ENCODE peak calls at places on chromosomes 3 and 15, in five cellular contexts. One of them, this sample, is unnamed.

GRCh38 chr15:65326109-65326508 is 21.6 kb downstream of the RNU5B-1 start:
- DNase-seq in brain microvascular endothelial cell: no peak
- DNase-seq in substantia nigra: peak
- DNase-seq in A673: no peak
- DNase-seq in iPS DF 6.9: no peak
- DNase-seq in this sample: no peak

GRCh38 chr3:14425574-14426304 is 23.3 kb downstream of the SLC6A6 start:
- DNase-seq in brain microvascular endothelial cell: no peak
- DNase-seq in substantia nigra: no peak
- DNase-seq in A673: no peak
- DNase-seq in iPS DF 6.9: no peak
- DNase-seq in this sample: no peak

GRCh38 chr15:26391556-26392229 is 381.2 kb downstream of the GABRB3 start:
- DNase-seq in brain microvascular endothelial cell: no peak
- DNase-seq in substantia nigra: no peak
- DNase-seq in A673: no peak
- DNase-seq in iPS DF 6.9: no peak
- DNase-seq in this sample: no peak

GRCh38 chr3:51948016-51948580 is 5.9 kb downstream of the PARP3 start:
- DNase-seq in brain microvascular endothelial cell: no peak
- DNase-seq in substantia nigra: no peak
- DNase-seq in A673: no peak
- DNase-seq in iPS DF 6.9: no peak
- DNase-seq in this sample: no peak

GRCh38 chr15:39936681-39937080 is 2.8 kb downstream of the EIF2AK4 start:
- DNase-seq in brain microvascular endothelial cell: no peak
- DNase-seq in substantia nigra: no peak
- DNase-seq in A673: no peak
- DNase-seq in iPS DF 6.9: no peak
- DNase-seq in this sample: no peak

GRCh38 chr3:102237838-102238237 is 197.0 kb upstream of the ZPLD1 start:
- DNase-seq in brain microvascular endothelial cell: no peak
- DNase-seq in substantia nigra: no peak
- DNase-seq in A673: no peak
- DNase-seq in iPS DF 6.9: no peak
- DNase-seq in this sample: no peak

GRCh38 chr3:156492801-156493261 is 62.1 kb downstream of the SSR3 start:
- DNase-seq in brain microvascular endothelial cell: no peak
- DNase-seq in substantia nigra: no peak
- DNase-seq in A673: peak
- DNase-seq in iPS DF 6.9: no peak
- DNase-seq in this sample: no peak

GRCh38 chr15:73744293-73744692 is 8.9 kb downstream of the INSYN1 start:
- DNase-seq in brain microvascular endothelial cell: no peak
- DNase-seq in substantia nigra: no peak
- DNase-seq in A673: no peak
- DNase-seq in iPS DF 6.9: no peak
- DNase-seq in this sample: no peak

GRCh38 chr3:74614133-74614967 is at the start of gene CNTN3:
- DNase-seq in brain microvascular endothelial cell: no peak
- DNase-seq in substantia nigra: no peak
- DNase-seq in A673: peak
- DNase-seq in iPS DF 6.9: peak
- DNase-seq in this sample: no peak

GRCh38 chr3:59185586-59186381 is 136.0 kb upstream of the CFAP20DC start:
- DNase-seq in brain microvascular endothelial cell: peak
- DNase-seq in substantia nigra: no peak
- DNase-seq in A673: no peak
- DNase-seq in iPS DF 6.9: no peak
- DNase-seq in this sample: no peak

GRCh38 chr15:59369597-59369996 is 3.1 kb downstream of the MYO1E start:
- DNase-seq in brain microvascular endothelial cell: no peak
- DNase-seq in substantia nigra: no peak
- DNase-seq in A673: no peak
- DNase-seq in iPS DF 6.9: no peak
- DNase-seq in this sample: no peak

GRCh38 chr15:67803299-67803698 is 22.0 kb upstream of the SKOR1 start:
- DNase-seq in brain microvascular endothelial cell: no peak
- DNase-seq in substantia nigra: no peak
- DNase-seq in A673: no peak
- DNase-seq in iPS DF 6.9: no peak
- DNase-seq in this sample: no peak

GRCh38 chr3:40523781-40524180 is 979 bp upstream of the ZNF621 start:
- DNase-seq in brain microvascular endothelial cell: no peak
- DNase-seq in substantia nigra: no peak
- DNase-seq in A673: no peak
- DNase-seq in iPS DF 6.9: no peak
- DNase-seq in this sample: no peak

DNA sequence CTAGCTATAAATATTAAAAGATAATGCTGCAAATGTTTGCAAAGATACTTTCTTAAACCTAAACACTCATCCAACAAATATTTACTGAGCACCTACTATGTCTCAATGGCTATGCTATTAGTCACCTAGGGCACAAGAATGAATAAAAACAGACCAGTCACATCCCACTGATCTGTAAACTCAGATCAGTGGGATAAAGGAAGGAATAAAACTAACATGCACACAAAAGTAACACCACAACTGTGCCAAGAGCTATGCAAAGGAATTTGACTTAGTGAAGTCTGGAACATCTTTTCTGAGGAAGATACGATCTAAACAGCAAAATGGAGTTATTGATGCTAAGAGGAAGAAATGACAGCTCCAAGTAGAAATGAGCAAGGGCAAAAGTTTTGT is 56.6 kb downstream of the CBLB start:
- DNase-seq in brain microvascular endothelial cell: no peak
- DNase-seq in substantia nigra: no peak
- DNase-seq in A673: no peak
- DNase-seq in iPS DF 6.9: no peak
- DNase-seq in this sample: no peak
- H3K27ac ChIP-seq in brain microvascular endothelial cell: peak
- H3K27ac ChIP-seq in substantia nigra: no peak
- H3K27ac ChIP-seq in A673: no peak
- H3K27ac ChIP-seq in iPS DF 6.9: no peak
- H3K27ac ChIP-seq in this sample: no peak

GRCh38 chr3:64234571-64234970 is 9.3 kb upstream of the PRICKLE2 start:
- DNase-seq in brain microvascular endothelial cell: no peak
- DNase-seq in substantia nigra: no peak
- DNase-seq in A673: no peak
- DNase-seq in iPS DF 6.9: no peak
- DNase-seq in this sample: no peak

GRCh38 chr3:64232821-64233220 is 7.6 kb upstream of the PRICKLE2 start:
- DNase-seq in brain microvascular endothelial cell: no peak
- DNase-seq in substantia nigra: no peak
- DNase-seq in A673: no peak
- DNase-seq in iPS DF 6.9: no peak
- DNase-seq in this sample: no peak

GRCh38 chr3:64237083-64237482 is 11.8 kb upstream of the PRICKLE2 start:
- DNase-seq in brain microvascular endothelial cell: no peak
- DNase-seq in substantia nigra: no peak
- DNase-seq in A673: no peak
- DNase-seq in iPS DF 6.9: no peak
- DNase-seq in this sample: no peak

GRCh38 chr3:64238971-64239667 is 13.9 kb upstream of the PRICKLE2 start:
- DNase-seq in brain microvascular endothelial cell: peak
- DNase-seq in substantia nigra: no peak
- DNase-seq in A673: peak
- DNase-seq in iPS DF 6.9: no peak
- DNase-seq in this sample: no peak

GRCh38 chr3:64235605-64236004 is 10.3 kb upstream of the PRICKLE2 start:
- DNase-seq in brain microvascular endothelial cell: no peak
- DNase-seq in substantia nigra: no peak
- DNase-seq in A673: no peak
- DNase-seq in iPS DF 6.9: no peak
- DNase-seq in this sample: no peak
- H3K27ac ChIP-seq in brain microvascular endothelial cell: no peak
- H3K27ac ChIP-seq in substantia nigra: no peak
- H3K27ac ChIP-seq in A673: no peak
- H3K27ac ChIP-seq in iPS DF 6.9: no peak
- H3K27ac ChIP-seq in this sample: no peak

DNA sequence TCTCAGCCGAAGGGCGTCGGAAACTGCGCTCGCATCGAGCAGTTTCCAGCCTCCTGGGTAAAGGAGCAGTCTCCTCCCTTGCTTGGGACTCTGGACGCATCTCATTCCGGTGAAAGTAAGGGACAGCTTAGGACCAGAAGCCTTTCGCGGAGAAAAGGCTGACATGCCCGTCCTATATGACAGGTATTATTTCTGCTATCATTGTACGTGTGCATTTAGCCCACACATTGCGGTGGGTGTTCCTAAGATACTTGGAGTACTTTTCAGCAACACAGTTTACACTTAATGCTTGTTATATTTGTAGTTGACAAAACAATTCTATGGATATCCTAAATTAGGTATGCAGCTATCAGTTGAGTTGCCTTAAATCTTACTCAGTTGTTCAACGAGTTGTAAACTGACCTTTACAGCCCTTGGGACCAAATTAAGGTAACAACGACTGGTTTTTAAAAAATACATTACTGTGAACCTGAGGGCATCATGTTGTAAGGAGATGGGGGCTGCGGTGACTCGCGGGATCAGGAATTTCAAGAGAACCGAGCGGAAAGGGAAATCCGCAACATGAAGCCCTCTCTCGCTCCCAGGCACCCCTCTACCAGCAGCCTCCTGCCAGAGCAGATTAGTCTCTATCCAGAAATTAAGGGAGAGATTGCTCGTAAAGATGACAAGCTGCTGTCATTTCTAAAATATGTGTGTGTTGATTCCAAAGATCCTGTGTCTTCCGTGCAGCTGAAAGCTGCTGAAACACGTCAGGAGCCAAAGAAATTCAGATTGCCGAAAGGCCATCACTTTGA is 632 bp upstream of the COPS2 start:
- DNase-seq in brain microvascular endothelial cell: peak
- DNase-seq in substantia nigra: no peak
- DNase-seq in A673: no peak
- DNase-seq in iPS DF 6.9: no peak
- DNase-seq in this sample: no peak
- H3K27ac ChIP-seq in brain microvascular endothelial cell: peak
- H3K27ac ChIP-seq in substantia nigra: peak
- H3K27ac ChIP-seq in A673: peak
- H3K27ac ChIP-seq in iPS DF 6.9: no peak
- H3K27ac ChIP-seq in this sample: no peak

GRCh38 chr3:183807329-183807728 is 18.0 kb downstream of the MAP6D1 start:
- DNase-seq in brain microvascular endothelial cell: no peak
- DNase-seq in substantia nigra: no peak
- DNase-seq in A673: no peak
- DNase-seq in iPS DF 6.9: no peak
- DNase-seq in this sample: no peak
- H3K27ac ChIP-seq in brain microvascular endothelial cell: no peak
- H3K27ac ChIP-seq in substantia nigra: peak
- H3K27ac ChIP-seq in A673: no peak
- H3K27ac ChIP-seq in iPS DF 6.9: no peak
- H3K27ac ChIP-seq in this sample: no peak

DNA sequence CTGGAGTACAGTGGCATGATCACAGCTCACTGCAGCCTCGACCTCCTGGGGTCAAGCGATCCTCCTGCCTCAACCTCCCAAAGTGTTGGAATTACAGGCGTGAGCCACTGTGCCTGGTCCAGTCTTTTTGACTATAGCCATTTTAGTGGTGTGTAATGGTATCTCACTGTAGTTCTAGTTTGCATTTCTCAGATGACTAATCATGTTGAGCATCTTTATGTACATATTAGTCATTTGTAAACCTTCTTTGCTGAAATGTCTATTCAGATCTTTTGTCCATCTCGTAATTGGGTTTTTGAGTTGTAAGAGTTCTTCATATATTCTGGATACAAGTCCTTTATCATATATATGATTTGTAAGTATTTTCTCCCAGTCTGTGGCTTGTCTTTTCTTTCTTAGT is 16.3 kb downstream of the PCCB start:
- DNase-seq in brain microvascular endothelial cell: no peak
- DNase-seq in substantia nigra: no peak
- DNase-seq in A673: no peak
- DNase-seq in iPS DF 6.9: no peak
- DNase-seq in this sample: no peak
- H3K27ac ChIP-seq in brain microvascular endothelial cell: no peak
- H3K27ac ChIP-seq in substantia nigra: no peak
- H3K27ac ChIP-seq in A673: no peak
- H3K27ac ChIP-seq in iPS DF 6.9: no peak
- H3K27ac ChIP-seq in this sample: no peak

DNA sequence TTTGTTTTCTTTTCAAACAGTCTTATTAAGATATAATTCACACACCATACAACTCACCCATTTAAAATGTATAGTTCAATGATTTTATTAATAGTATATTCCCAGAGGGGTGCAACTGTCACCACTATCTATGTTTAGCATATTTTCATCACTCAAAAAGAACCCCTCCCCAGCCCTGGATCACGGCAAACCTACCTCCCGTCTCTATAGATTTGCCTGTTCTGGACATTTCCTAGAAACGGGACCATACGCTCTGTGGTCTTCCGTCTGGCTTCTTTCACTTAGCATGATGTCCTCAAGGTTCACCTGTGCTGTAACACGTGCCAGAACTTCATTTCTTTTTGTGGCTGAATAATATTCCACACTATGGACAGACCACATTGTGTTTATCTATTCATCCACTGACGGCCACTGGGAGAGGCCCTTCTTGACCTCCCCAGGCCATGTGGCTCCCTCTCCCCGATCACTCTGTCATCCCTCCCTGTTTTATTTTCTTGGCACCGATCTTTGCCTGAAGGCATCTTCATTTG is 56.4 kb downstream of the IQSEC1 start:
- DNase-seq in brain microvascular endothelial cell: no peak
- DNase-seq in substantia nigra: no peak
- DNase-seq in A673: no peak
- DNase-seq in iPS DF 6.9: no peak
- DNase-seq in this sample: no peak
- H3K27ac ChIP-seq in brain microvascular endothelial cell: no peak
- H3K27ac ChIP-seq in substantia nigra: peak
- H3K27ac ChIP-seq in A673: no peak
- H3K27ac ChIP-seq in iPS DF 6.9: no peak
- H3K27ac ChIP-seq in this sample: no peak

GRCh38 chr3:116037954-116038911 is 407.1 kb downstream of the LSAMP start:
- DNase-seq in brain microvascular endothelial cell: no peak
- DNase-seq in substantia nigra: no peak
- DNase-seq in A673: no peak
- DNase-seq in iPS DF 6.9: no peak
- DNase-seq in this sample: no peak
- H3K27ac ChIP-seq in brain microvascular endothelial cell: no peak
- H3K27ac ChIP-seq in substantia nigra: no peak
- H3K27ac ChIP-seq in A673: no peak
- H3K27ac ChIP-seq in iPS DF 6.9: no peak
- H3K27ac ChIP-seq in this sample: peak

GRCh38 chr3:12963869-12964712 is 109.1 kb downstream of the IQSEC1 start:
- DNase-seq in brain microvascular endothelial cell: no peak
- DNase-seq in substantia nigra: peak
- DNase-seq in A673: no peak
- DNase-seq in iPS DF 6.9: no peak
- DNase-seq in this sample: no peak

GRCh38 chr3:12966847-12967750 is 106.1 kb downstream of the IQSEC1 start:
- DNase-seq in brain microvascular endothelial cell: no peak
- DNase-seq in substantia nigra: no peak
- DNase-seq in A673: no peak
- DNase-seq in iPS DF 6.9: no peak
- DNase-seq in this sample: no peak

GRCh38 chr3:12967751-12968209 is 105.4 kb downstream of the IQSEC1 start:
- DNase-seq in brain microvascular endothelial cell: peak
- DNase-seq in substantia nigra: peak
- DNase-seq in A673: peak
- DNase-seq in iPS DF 6.9: peak
- DNase-seq in this sample: peak

GRCh38 chr3:12964713-12965612 is 108.3 kb downstream of the IQSEC1 start:
- DNase-seq in brain microvascular endothelial cell: no peak
- DNase-seq in substantia nigra: no peak
- DNase-seq in A673: no peak
- DNase-seq in iPS DF 6.9: no peak
- DNase-seq in this sample: no peak

GRCh38 chr3:12965999-12966846 is 107.0 kb downstream of the IQSEC1 start:
- DNase-seq in brain microvascular endothelial cell: no peak
- DNase-seq in substantia nigra: peak
- DNase-seq in A673: no peak
- DNase-seq in iPS DF 6.9: no peak
- DNase-seq in this sample: no peak
- H3K27ac ChIP-seq in brain microvascular endothelial cell: no peak
- H3K27ac ChIP-seq in substantia nigra: peak
- H3K27ac ChIP-seq in A673: peak
- H3K27ac ChIP-seq in iPS DF 6.9: no peak
- H3K27ac ChIP-seq in this sample: no peak